ENCODE peak calls at places on chromosomes 12 and 14, in four cellular contexts. One of them, this sample, is unnamed. For H3K4me1 and H3K36me3, the result is how much of the 10 kb centered on the place peaks cover.

GRCh38 chr12:1117371-1117770 is 126.3 kb downstream of the ERC1 start:
- DNase-seq in psoas muscle: no peak
- DNase-seq in SJSA1: no peak
- DNase-seq in CD4-positive, alpha-beta memory T cell: no peak
- DNase-seq in this sample: no peak

GRCh38 chr14:58977366-58977765 is 211.1 kb upstream of the DAAM1 start:
- DNase-seq in psoas muscle: no peak
- DNase-seq in SJSA1: no peak
- DNase-seq in CD4-positive, alpha-beta memory T cell: no peak
- DNase-seq in this sample: no peak

GRCh38 chr12:47576256-47576655 is 129.6 kb downstream of the RPAP3 start:
- DNase-seq in psoas muscle: no peak
- DNase-seq in SJSA1: no peak
- DNase-seq in CD4-positive, alpha-beta memory T cell: no peak
- DNase-seq in this sample: no peak

GRCh38 chr14:31045501-31046080 is 19.4 kb upstream of the STRN3 start:
- DNase-seq in psoas muscle: no peak
- DNase-seq in SJSA1: no peak
- DNase-seq in CD4-positive, alpha-beta memory T cell: no peak
- DNase-seq in this sample: no peak

GRCh38 chr12:5166976-5167375 is 123.3 kb downstream of the KCNA5 start:
- DNase-seq in psoas muscle: no peak
- DNase-seq in SJSA1: peak
- DNase-seq in CD4-positive, alpha-beta memory T cell: no peak
- DNase-seq in this sample: peak

GRCh38 chr14:37247777-37248461 is 50.2 kb downstream of the MIPOL1 start:
- DNase-seq in psoas muscle: no peak
- DNase-seq in SJSA1: no peak
- DNase-seq in CD4-positive, alpha-beta memory T cell: no peak
- DNase-seq in this sample: no peak

GRCh38 chr12:116206828-116207227 is 70.7 kb downstream of the MED13L start:
- DNase-seq in psoas muscle: no peak
- DNase-seq in SJSA1: no peak
- DNase-seq in CD4-positive, alpha-beta memory T cell: no peak
- DNase-seq in this sample: no peak

GRCh38 chr12:82873309-82873708 is 186.6 kb downstream of the TMTC2 start:
- DNase-seq in psoas muscle: no peak
- DNase-seq in SJSA1: no peak
- DNase-seq in CD4-positive, alpha-beta memory T cell: no peak
- DNase-seq in this sample: no peak

GRCh38 chr12:53046655-53047220 is 3.1 kb upstream of the TNS2 start:
- DNase-seq in psoas muscle: peak
- DNase-seq in SJSA1: peak
- DNase-seq in CD4-positive, alpha-beta memory T cell: peak
- DNase-seq in this sample: peak

GRCh38 chr12:53047221-53048032 is 2.4 kb upstream of the TNS2 start:
- DNase-seq in psoas muscle: peak
- DNase-seq in SJSA1: peak
- DNase-seq in CD4-positive, alpha-beta memory T cell: peak
- DNase-seq in this sample: peak

GRCh38 chr12:53048780-53049401 is 974 bp upstream of the TNS2 start:
- DNase-seq in psoas muscle: peak
- DNase-seq in SJSA1: peak
- DNase-seq in CD4-positive, alpha-beta memory T cell: no peak
- DNase-seq in this sample: peak

GRCh38 chr12:53049582-53050318 is at the start of gene TNS2:
- DNase-seq in psoas muscle: peak
- DNase-seq in SJSA1: no peak
- DNase-seq in CD4-positive, alpha-beta memory T cell: no peak
- DNase-seq in this sample: peak

DNA sequence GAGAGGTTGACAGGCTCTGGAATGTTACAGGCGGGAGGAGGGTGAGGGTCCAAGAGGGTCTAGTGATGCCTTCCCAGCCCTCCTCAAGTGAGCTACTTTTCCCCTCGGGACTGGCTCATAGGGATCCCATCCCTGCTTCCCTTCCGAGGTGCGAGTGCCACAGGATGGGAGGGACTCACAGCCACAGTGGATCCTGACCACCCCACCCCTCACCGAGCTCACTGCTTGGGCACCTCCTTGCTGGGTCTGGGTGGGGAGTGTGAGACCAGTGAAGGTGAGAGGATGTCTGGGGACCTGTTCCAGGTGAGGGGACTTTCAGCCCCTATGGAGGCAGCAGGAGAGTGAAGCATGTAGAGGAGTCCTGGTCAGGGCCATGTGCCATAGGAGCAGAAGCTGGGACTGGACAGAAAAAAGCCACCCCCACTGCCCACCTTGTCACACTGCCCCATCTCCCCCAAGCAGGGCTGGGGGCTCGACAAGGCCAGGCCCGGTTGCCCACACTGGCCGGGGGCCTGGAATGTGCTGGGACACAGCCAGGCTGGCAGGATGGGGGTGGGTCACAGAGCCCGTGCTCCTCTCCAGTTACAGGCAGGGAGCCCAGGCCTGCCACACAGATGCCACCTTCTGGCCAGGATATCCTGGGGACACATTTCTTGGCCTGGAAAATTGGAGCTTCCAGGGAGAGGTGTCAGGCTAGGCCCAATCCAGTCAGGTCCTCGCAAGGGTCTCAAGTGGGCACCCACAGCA is 1.7 kb upstream of the TNS2 start:
- DNase-seq in psoas muscle: peak
- DNase-seq in SJSA1: no peak
- DNase-seq in CD4-positive, alpha-beta memory T cell: no peak
- DNase-seq in this sample: no peak
- H3K4me1 ChIP-seq in psoas muscle: half or more
- H3K4me1 ChIP-seq in SJSA1: half or more
- H3K4me1 ChIP-seq in CD4-positive, alpha-beta memory T cell: under half
- H3K4me1 ChIP-seq in this sample: under half

DNA sequence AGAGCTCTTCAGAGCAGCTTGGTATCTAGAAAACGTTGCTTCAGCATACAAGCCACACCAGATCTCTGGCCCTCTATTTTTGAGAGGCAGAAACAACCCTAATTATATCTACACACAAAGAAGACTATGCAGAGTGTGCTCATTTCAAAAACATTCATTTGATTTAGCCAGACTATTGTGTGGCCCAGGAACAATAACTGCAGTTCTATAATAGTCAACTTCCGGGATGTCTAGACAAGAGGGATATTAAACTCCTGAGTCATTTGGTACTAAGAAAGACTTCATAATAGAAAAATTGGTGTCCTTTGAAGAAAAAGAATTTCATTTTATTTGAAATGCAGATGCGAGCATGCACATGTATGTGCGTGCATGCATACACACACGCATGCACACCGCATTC is 153.8 kb downstream of the PELI2 start:
- DNase-seq in psoas muscle: no peak
- DNase-seq in SJSA1: no peak
- DNase-seq in CD4-positive, alpha-beta memory T cell: no peak
- DNase-seq in this sample: no peak
- H3K27ac ChIP-seq in psoas muscle: no peak
- H3K27ac ChIP-seq in SJSA1: peak
- H3K27ac ChIP-seq in CD4-positive, alpha-beta memory T cell: no peak
- H3K27ac ChIP-seq in this sample: no peak

GRCh38 chr12:50732591-50732990 is 31.3 kb upstream of the ATF1 start:
- DNase-seq in psoas muscle: no peak
- DNase-seq in SJSA1: peak
- DNase-seq in CD4-positive, alpha-beta memory T cell: no peak
- DNase-seq in this sample: no peak
- H3K36me3 ChIP-seq in psoas muscle: half or more
- H3K36me3 ChIP-seq in SJSA1: half or more
- H3K36me3 ChIP-seq in CD4-positive, alpha-beta memory T cell: under half
- H3K36me3 ChIP-seq in this sample: under half

GRCh38 chr14:68976160-68977067 is 2.7 kb downstream of the ACTN1 start:
- DNase-seq in psoas muscle: peak
- DNase-seq in SJSA1: no peak
- DNase-seq in CD4-positive, alpha-beta memory T cell: no peak
- DNase-seq in this sample: no peak
- H3K4me1 ChIP-seq in psoas muscle: under half
- H3K4me1 ChIP-seq in SJSA1: half or more
- H3K4me1 ChIP-seq in CD4-positive, alpha-beta memory T cell: under half
- H3K4me1 ChIP-seq in this sample: under half

GRCh38 chr12:92290016-92290685 is 144.5 kb upstream of the BTG1 start:
- DNase-seq in psoas muscle: no peak
- DNase-seq in SJSA1: no peak
- DNase-seq in CD4-positive, alpha-beta memory T cell: no peak
- DNase-seq in this sample: peak
- H3K27ac ChIP-seq in psoas muscle: no peak
- H3K27ac ChIP-seq in SJSA1: peak
- H3K27ac ChIP-seq in CD4-positive, alpha-beta memory T cell: no peak
- H3K27ac ChIP-seq in this sample: no peak

GRCh38 chr14:71006200-71006563 is 98.9 kb downstream of the PCNX1 start:
- DNase-seq in psoas muscle: no peak
- DNase-seq in SJSA1: no peak
- DNase-seq in CD4-positive, alpha-beta memory T cell: no peak
- DNase-seq in this sample: peak

GRCh38 chr14:71013551-71014192 is 106.4 kb downstream of the PCNX1 start:
- DNase-seq in psoas muscle: no peak
- DNase-seq in SJSA1: no peak
- DNase-seq in CD4-positive, alpha-beta memory T cell: no peak
- DNase-seq in this sample: no peak

GRCh38 chr14:71012888-71013287 is 105.6 kb downstream of the PCNX1 start:
- DNase-seq in psoas muscle: no peak
- DNase-seq in SJSA1: no peak
- DNase-seq in CD4-positive, alpha-beta memory T cell: no peak
- DNase-seq in this sample: no peak

GRCh38 chr14:71011479-71011878 is 104.2 kb downstream of the PCNX1 start:
- DNase-seq in psoas muscle: no peak
- DNase-seq in SJSA1: no peak
- DNase-seq in CD4-positive, alpha-beta memory T cell: peak
- DNase-seq in this sample: no peak
- H3K36me3 ChIP-seq in psoas muscle: half or more
- H3K36me3 ChIP-seq in SJSA1: under half
- H3K36me3 ChIP-seq in CD4-positive, alpha-beta memory T cell: under half
- H3K36me3 ChIP-seq in this sample: under half

GRCh38 chr14:85549697-85550096 is 19.8 kb downstream of the FLRT2 start:
- DNase-seq in psoas muscle: no peak
- DNase-seq in SJSA1: no peak
- DNase-seq in CD4-positive, alpha-beta memory T cell: no peak
- DNase-seq in this sample: no peak
- H3K4me1 ChIP-seq in psoas muscle: under half
- H3K4me1 ChIP-seq in SJSA1: under half
- H3K4me1 ChIP-seq in CD4-positive, alpha-beta memory T cell: under half
- H3K4me1 ChIP-seq in this sample: under half

DNA sequence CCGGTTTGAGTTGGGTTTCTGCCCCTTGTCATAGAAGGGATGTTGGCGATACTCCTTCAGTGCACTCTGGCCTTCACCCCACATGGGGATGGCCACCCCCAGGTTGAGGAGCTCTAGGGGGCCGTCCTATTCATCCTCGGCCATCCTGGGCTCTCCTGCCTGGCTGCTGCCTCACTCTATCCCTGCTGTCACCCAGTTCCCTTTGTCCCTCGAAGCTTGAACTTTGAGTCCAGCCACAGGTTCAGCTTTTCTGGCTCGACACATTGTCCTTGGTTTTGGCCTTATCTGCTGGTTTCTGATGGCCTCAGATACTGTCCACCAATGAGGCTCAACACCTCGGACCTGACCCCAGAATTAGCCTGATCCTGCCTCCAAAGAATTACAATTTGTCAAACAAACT is 58.6 kb downstream of the C14orf132 start:
- DNase-seq in psoas muscle: no peak
- DNase-seq in SJSA1: no peak
- DNase-seq in CD4-positive, alpha-beta memory T cell: no peak
- DNase-seq in this sample: no peak
- H3K27ac ChIP-seq in psoas muscle: no peak
- H3K27ac ChIP-seq in SJSA1: no peak
- H3K27ac ChIP-seq in CD4-positive, alpha-beta memory T cell: no peak
- H3K27ac ChIP-seq in this sample: no peak

GRCh38 chr14:25041484-25041883 is 8.5 kb downstream of the STXBP6 start:
- DNase-seq in psoas muscle: no peak
- DNase-seq in SJSA1: no peak
- DNase-seq in CD4-positive, alpha-beta memory T cell: no peak
- DNase-seq in this sample: no peak

GRCh38 chr14:25042362-25043299 is 7.3 kb downstream of the STXBP6 start:
- DNase-seq in psoas muscle: no peak
- DNase-seq in SJSA1: no peak
- DNase-seq in CD4-positive, alpha-beta memory T cell: no peak
- DNase-seq in this sample: peak

GRCh38 chr14:25046301-25046943 is 3.5 kb downstream of the STXBP6 start:
- DNase-seq in psoas muscle: no peak
- DNase-seq in SJSA1: no peak
- DNase-seq in CD4-positive, alpha-beta memory T cell: no peak
- DNase-seq in this sample: no peak

GRCh38 chr14:25041898-25042297 is 8.0 kb downstream of the STXBP6 start:
- DNase-seq in psoas muscle: no peak
- DNase-seq in SJSA1: no peak
- DNase-seq in CD4-positive, alpha-beta memory T cell: no peak
- DNase-seq in this sample: no peak

DNA sequence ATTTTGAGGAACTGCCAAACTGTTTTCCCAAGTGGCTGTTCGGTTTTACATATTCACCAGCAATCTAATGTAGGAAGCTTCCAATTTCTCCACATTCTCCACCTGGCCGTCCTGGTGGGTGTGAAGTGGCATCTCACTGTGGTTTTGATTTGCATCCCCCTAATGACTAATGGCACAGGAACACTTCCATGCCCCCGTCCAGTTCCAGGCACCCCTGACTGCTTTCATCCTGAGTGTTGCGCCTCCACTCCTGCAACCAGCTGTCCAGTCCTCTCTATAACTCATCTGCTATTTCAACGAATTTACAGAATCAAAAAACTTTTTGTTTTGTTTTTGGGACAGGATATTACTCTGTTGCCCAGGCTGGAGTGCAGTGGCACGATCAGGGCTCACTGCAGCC is 5.6 kb downstream of the STXBP6 start:
- DNase-seq in psoas muscle: no peak
- DNase-seq in SJSA1: no peak
- DNase-seq in CD4-positive, alpha-beta memory T cell: no peak
- DNase-seq in this sample: no peak
- H3K36me3 ChIP-seq in psoas muscle: under half
- H3K36me3 ChIP-seq in SJSA1: under half
- H3K36me3 ChIP-seq in CD4-positive, alpha-beta memory T cell: under half
- H3K36me3 ChIP-seq in this sample: under half

GRCh38 chr14:91398707-91399106 is 18.9 kb downstream of the CCDC88C start:
- DNase-seq in psoas muscle: no peak
- DNase-seq in SJSA1: no peak
- DNase-seq in CD4-positive, alpha-beta memory T cell: peak
- DNase-seq in this sample: no peak
- H3K4me1 ChIP-seq in psoas muscle: under half
- H3K4me1 ChIP-seq in SJSA1: under half
- H3K4me1 ChIP-seq in CD4-positive, alpha-beta memory T cell: half or more
- H3K4me1 ChIP-seq in this sample: under half